ENCODE peak calls at places on chromosome 20, in seven cellular contexts. One of them, this sample, is unnamed.
A peak's percentile ranks its signal among the peaks of the same experiment; 100 is the strongest.

GRCh38 chr20:16530201-16530681 is 43.0 kb downstream of the KIF16B start:
- DNase-seq in lower leg skin: no peak
- DNase-seq in effector CD8-positive, alpha-beta T cell: no peak
- DNase-seq in ovary: no peak
- DNase-seq in Peyer's patch: peak; percentile 85
- DNase-seq in HCT116: peak; percentile 83
- DNase-seq in PC-3: peak; percentile 80
- DNase-seq in this sample: no peak

GRCh38 chr20:57435498-57436222 is 44.5 kb downstream of the RBM38 start:
- DNase-seq in lower leg skin: peak; percentile 54
- DNase-seq in effector CD8-positive, alpha-beta T cell: peak; percentile 16
- DNase-seq in ovary: no peak
- DNase-seq in Peyer's patch: peak; percentile 61
- DNase-seq in HCT116: peak; percentile 88
- DNase-seq in PC-3: peak; percentile 97
- DNase-seq in this sample: peak; percentile 91

GRCh38 chr20:58553841-58554240 is 38.6 kb upstream of the APCDD1L start:
- DNase-seq in lower leg skin: no peak
- DNase-seq in effector CD8-positive, alpha-beta T cell: no peak
- DNase-seq in ovary: peak; percentile 71
- DNase-seq in Peyer's patch: no peak
- DNase-seq in HCT116: no peak
- DNase-seq in PC-3: no peak
- DNase-seq in this sample: no peak

GRCh38 chr20:57849868-57850215 is 140.0 kb upstream of the PMEPA1 start:
- DNase-seq in lower leg skin: no peak
- DNase-seq in effector CD8-positive, alpha-beta T cell: no peak
- DNase-seq in ovary: no peak
- DNase-seq in Peyer's patch: no peak
- DNase-seq in HCT116: no peak
- DNase-seq in PC-3: no peak
- DNase-seq in this sample: no peak

GRCh38 chr20:59743767-59744485 is 139.6 kb downstream of the PHACTR3 start:
- DNase-seq in lower leg skin: no peak
- DNase-seq in effector CD8-positive, alpha-beta T cell: no peak
- DNase-seq in ovary: no peak
- DNase-seq in Peyer's patch: no peak
- DNase-seq in HCT116: peak; percentile 27
- DNase-seq in PC-3: peak; percentile 27
- DNase-seq in this sample: no peak

GRCh38 chr20:34515484-34516037 is 661 bp upstream of the DYNLRB1 start:
- DNase-seq in lower leg skin: peak; percentile 70
- DNase-seq in effector CD8-positive, alpha-beta T cell: peak; percentile 50
- DNase-seq in ovary: peak; percentile 43
- DNase-seq in Peyer's patch: peak; percentile 83
- DNase-seq in HCT116: no peak
- DNase-seq in PC-3: peak; percentile 78
- DNase-seq in this sample: no peak

GRCh38 chr20:4844766-4845465 is 123.2 kb downstream of the PRND start:
- DNase-seq in lower leg skin: no peak
- DNase-seq in effector CD8-positive, alpha-beta T cell: no peak
- DNase-seq in ovary: no peak
- DNase-seq in Peyer's patch: no peak
- DNase-seq in HCT116: no peak
- DNase-seq in PC-3: no peak
- DNase-seq in this sample: no peak

GRCh38 chr20:44714701-44715494 is at the start of gene CCN5:
- DNase-seq in lower leg skin: peak; percentile 83
- DNase-seq in effector CD8-positive, alpha-beta T cell: no peak
- DNase-seq in ovary: peak; percentile 96
- DNase-seq in Peyer's patch: peak; percentile 81
- DNase-seq in HCT116: peak; percentile 32
- DNase-seq in PC-3: peak; percentile 89
- DNase-seq in this sample: peak; percentile 81

GRCh38 chr20:10651227-10651990 is 22.4 kb downstream of the JAG1 start:
- DNase-seq in lower leg skin: no peak
- DNase-seq in effector CD8-positive, alpha-beta T cell: no peak
- DNase-seq in ovary: peak; percentile 20
- DNase-seq in Peyer's patch: no peak
- DNase-seq in HCT116: no peak
- DNase-seq in PC-3: no peak
- DNase-seq in this sample: no peak

GRCh38 chr20:49310695-49311094 is 32.8 kb upstream of the ZNFX1 start:
- DNase-seq in lower leg skin: no peak
- DNase-seq in effector CD8-positive, alpha-beta T cell: no peak
- DNase-seq in ovary: no peak
- DNase-seq in Peyer's patch: no peak
- DNase-seq in HCT116: no peak
- DNase-seq in PC-3: peak; percentile 75
- DNase-seq in this sample: no peak

This sample was measured in COLO829.